ENCODE peak calls at places on chromosomes 16 and 17, in nine cellular contexts. One of them, this sample, is unnamed.

GRCh38 chr17:29176500-29177351 is 3.5 kb downstream of the MYO18A start:
- DNase-seq in HCT116: no peak
- DNase-seq in A549: peak; percentile 42
- DNase-seq in GM23338: peak; percentile 80
- DNase-seq in HepG2: peak; percentile 69
- DNase-seq in K562: peak; percentile 75
- DNase-seq in GM12878: no peak
- DNase-seq in HL-60: peak; percentile 66
- DNase-seq in Panc1: no peak
- DNase-seq in this sample: peak; percentile 78

GRCh38 chr17:44376124-44376523 is 12.5 kb upstream of the FAM171A2 start:
- DNase-seq in A549: no peak
- DNase-seq in GM23338: peak; percentile 86
- DNase-seq in Panc1: no peak
- DNase-seq in K562: peak; percentile 71
- DNase-seq in HCT116: no peak
- DNase-seq in HepG2: peak; percentile 57
- DNase-seq in HL-60: no peak
- DNase-seq in GM12878: no peak
- DNase-seq in this sample: peak; percentile 81

GRCh38 chr17:48597775-48598631 is 4.4 kb upstream of the HOXB5 start:
- DNase-seq in K562: no peak
- DNase-seq in Panc1: no peak
- DNase-seq in HepG2: no peak
- DNase-seq in HL-60: no peak
- DNase-seq in A549: no peak
- DNase-seq in HCT116: no peak
- DNase-seq in GM23338: peak; percentile 65
- DNase-seq in GM12878: no peak
- DNase-seq in this sample: no peak

GRCh38 chr17:70089513-70090148 is 14.6 kb downstream of the KCNJ16 start:
- DNase-seq in HepG2: no peak
- DNase-seq in K562: no peak
- DNase-seq in A549: no peak
- DNase-seq in GM23338: no peak
- DNase-seq in HCT116: no peak
- DNase-seq in HL-60: no peak
- DNase-seq in GM12878: no peak
- DNase-seq in Panc1: no peak
- DNase-seq in this sample: peak; percentile 42

GRCh38 chr16:80175011-80175410 is 365.8 kb upstream of the DYNLRB2 start:
- DNase-seq in A549: no peak
- DNase-seq in GM23338: no peak
- DNase-seq in HL-60: no peak
- DNase-seq in HCT116: no peak
- DNase-seq in Panc1: no peak
- DNase-seq in HepG2: no peak
- DNase-seq in GM12878: no peak
- DNase-seq in K562: no peak
- DNase-seq in this sample: no peak

GRCh38 chr16:73054131-73054496 is 6.2 kb upstream of the ZFHX3 start:
- DNase-seq in Panc1: no peak
- DNase-seq in K562: no peak
- DNase-seq in HepG2: no peak
- DNase-seq in HCT116: no peak
- DNase-seq in HL-60: no peak
- DNase-seq in GM12878: no peak
- DNase-seq in GM23338: peak; percentile 43
- DNase-seq in A549: peak; percentile 62
- DNase-seq in this sample: peak; percentile 72

GRCh38 chr16:17031484-17032268 is 439.1 kb downstream of the XYLT1 start:
- DNase-seq in HL-60: no peak
- DNase-seq in K562: no peak
- DNase-seq in Panc1: no peak
- DNase-seq in HepG2: no peak
- DNase-seq in GM23338: no peak
- DNase-seq in HCT116: no peak
- DNase-seq in A549: no peak
- DNase-seq in GM12878: no peak
- DNase-seq in this sample: no peak

GRCh38 chr16:87847785-87848675 is 21.3 kb downstream of the SLC7A5 start:
- DNase-seq in HCT116: no peak
- DNase-seq in GM12878: no peak
- DNase-seq in K562: no peak
- DNase-seq in GM23338: no peak
- DNase-seq in HepG2: peak; percentile 99
- DNase-seq in A549: no peak
- DNase-seq in Panc1: no peak
- DNase-seq in HL-60: no peak
- DNase-seq in this sample: no peak

GRCh38 chr17:7922499-7923289 is 6.6 kb upstream of the RNF227 start:
- DNase-seq in HepG2: no peak
- DNase-seq in A549: peak; percentile 31
- DNase-seq in GM23338: peak; percentile 94
- DNase-seq in K562: no peak
- DNase-seq in GM12878: no peak
- DNase-seq in HCT116: no peak
- DNase-seq in HL-60: no peak
- DNase-seq in Panc1: no peak
- DNase-seq in this sample: no peak

GRCh38 chr16:81938331-81939163 is 72.7 kb downstream of the SDR42E1 start:
- DNase-seq in GM23338: no peak
- DNase-seq in HepG2: no peak
- DNase-seq in HL-60: no peak
- DNase-seq in Panc1: no peak
- DNase-seq in GM12878: no peak
- DNase-seq in HCT116: no peak
- DNase-seq in K562: no peak
- DNase-seq in A549: no peak
- DNase-seq in this sample: no peak

GRCh38 chr17:33689725-33690124 is 396.6 kb upstream of the ASIC2 start:
- DNase-seq in K562: no peak
- DNase-seq in GM12878: no peak
- DNase-seq in GM23338: peak; percentile 6
- DNase-seq in HCT116: no peak
- DNase-seq in HepG2: no peak
- DNase-seq in A549: peak; percentile 7
- DNase-seq in Panc1: no peak
- DNase-seq in HL-60: no peak
- DNase-seq in this sample: no peak

GRCh38 chr16:13780406-13780805 is 139.5 kb upstream of the ERCC4 start:
- DNase-seq in HepG2: no peak
- DNase-seq in GM12878: no peak
- DNase-seq in K562: no peak
- DNase-seq in A549: no peak
- DNase-seq in HCT116: no peak
- DNase-seq in HL-60: no peak
- DNase-seq in Panc1: no peak
- DNase-seq in GM23338: peak; percentile 39
- DNase-seq in this sample: no peak

GRCh38 chr16:84922351-84923135 is 88.8 kb downstream of the ZDHHC7 start:
- DNase-seq in Panc1: no peak
- DNase-seq in HepG2: peak; percentile 38
- DNase-seq in GM23338: no peak
- DNase-seq in GM12878: no peak
- DNase-seq in K562: no peak
- DNase-seq in A549: no peak
- DNase-seq in HL-60: no peak
- DNase-seq in HCT116: no peak
- DNase-seq in this sample: peak; percentile 88
- TF ChIP-seq REST in Panc1: no peak
- TF ChIP-seq REST in HepG2: no peak
- TF ChIP-seq REST in GM23338: no peak
- TF ChIP-seq REST in GM12878: no peak
- TF ChIP-seq REST in K562: no peak
- TF ChIP-seq REST in A549: no peak
- TF ChIP-seq REST in HL-60: no peak
- TF ChIP-seq REST in HCT116: no peak
- TF ChIP-seq REST in this sample: no peak

GRCh38 chr16:2154533-2155090 is 970 bp upstream of the TRAF7 start:
- DNase-seq in HL-60: peak; percentile 37
- DNase-seq in HCT116: no peak
- DNase-seq in HepG2: no peak
- DNase-seq in K562: no peak
- DNase-seq in GM23338: peak; percentile 1
- DNase-seq in GM12878: no peak
- DNase-seq in Panc1: no peak
- DNase-seq in A549: no peak
- DNase-seq in this sample: no peak
- TF ChIP-seq REST in HL-60: no peak
- TF ChIP-seq REST in HCT116: no peak
- TF ChIP-seq REST in HepG2: no peak
- TF ChIP-seq REST in K562: no peak
- TF ChIP-seq REST in GM23338: no peak
- TF ChIP-seq REST in GM12878: no peak
- TF ChIP-seq REST in Panc1: no peak
- TF ChIP-seq REST in A549: no peak
- TF ChIP-seq REST in this sample: no peak

GRCh38 chr17:37694734-37695133 is 50.1 kb downstream of the HNF1B start:
- DNase-seq in A549: no peak
- DNase-seq in K562: no peak
- DNase-seq in HepG2: no peak
- DNase-seq in GM12878: no peak
- DNase-seq in HCT116: no peak
- DNase-seq in Panc1: no peak
- DNase-seq in GM23338: peak; percentile 48
- DNase-seq in HL-60: no peak
- DNase-seq in this sample: no peak

GRCh38 chr17:37683454-37683984 is 40.3 kb upstream of the DDX52 start:
- DNase-seq in A549: no peak
- DNase-seq in HepG2: peak; percentile 97
- DNase-seq in K562: no peak
- DNase-seq in HCT116: no peak
- DNase-seq in GM23338: no peak
- DNase-seq in Panc1: no peak
- DNase-seq in GM12878: no peak
- DNase-seq in HL-60: no peak
- DNase-seq in this sample: no peak

GRCh38 chr17:37693328-37693727 is 50.1 kb upstream of the DDX52 start:
- DNase-seq in Panc1: no peak
- DNase-seq in K562: no peak
- DNase-seq in GM12878: no peak
- DNase-seq in HCT116: no peak
- DNase-seq in HepG2: no peak
- DNase-seq in A549: no peak
- DNase-seq in HL-60: no peak
- DNase-seq in GM23338: no peak
- DNase-seq in this sample: no peak

GRCh38 chr17:37691807-37692206 is 48.6 kb upstream of the DDX52 start:
- DNase-seq in GM12878: no peak
- DNase-seq in HepG2: no peak
- DNase-seq in A549: no peak
- DNase-seq in HL-60: no peak
- DNase-seq in GM23338: no peak
- DNase-seq in HCT116: no peak
- DNase-seq in Panc1: no peak
- DNase-seq in K562: no peak
- DNase-seq in this sample: no peak

DNA sequence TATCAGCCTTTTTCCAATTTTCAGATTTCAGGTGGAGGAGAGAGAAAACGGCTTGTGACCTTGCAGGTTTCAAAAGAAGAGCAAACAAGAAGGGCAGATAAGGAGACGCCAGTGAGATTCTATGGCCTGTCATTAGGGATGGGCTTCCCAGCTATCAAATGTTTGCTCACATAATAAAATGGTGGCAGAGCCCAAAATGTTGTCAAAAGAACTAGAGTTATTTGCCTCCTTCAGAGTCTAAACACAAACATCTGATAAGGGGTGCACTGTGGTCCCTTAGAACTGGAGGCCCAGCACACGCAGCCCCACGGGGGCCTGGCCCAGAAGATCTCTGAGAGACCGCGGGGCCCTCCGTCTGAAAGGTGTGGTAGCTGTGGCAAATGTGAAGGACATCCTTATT is 46.1 kb upstream of the DDX52 start:
- DNase-seq in HepG2: peak; percentile 86
- DNase-seq in A549: no peak
- DNase-seq in GM12878: no peak
- DNase-seq in HCT116: no peak
- DNase-seq in K562: no peak
- DNase-seq in Panc1: no peak
- DNase-seq in HL-60: no peak
- DNase-seq in GM23338: no peak
- DNase-seq in this sample: no peak
- TF ChIP-seq REST in HepG2: no peak
- TF ChIP-seq REST in A549: no peak
- TF ChIP-seq REST in GM12878: no peak
- TF ChIP-seq REST in HCT116: no peak
- TF ChIP-seq REST in K562: no peak
- TF ChIP-seq REST in Panc1: no peak
- TF ChIP-seq REST in HL-60: no peak
- TF ChIP-seq REST in GM23338: no peak
- TF ChIP-seq REST in this sample: no peak

GRCh38 chr16:9969580-9969979 is 212.6 kb downstream of the GRIN2A start:
- DNase-seq in A549: no peak
- DNase-seq in HCT116: no peak
- DNase-seq in HL-60: no peak
- DNase-seq in GM23338: no peak
- DNase-seq in HepG2: no peak
- DNase-seq in Panc1: no peak
- DNase-seq in K562: no peak
- DNase-seq in GM12878: no peak
- DNase-seq in this sample: no peak

GRCh38 chr16:9976641-9977040 is 205.6 kb downstream of the GRIN2A start:
- DNase-seq in GM12878: no peak
- DNase-seq in A549: no peak
- DNase-seq in K562: no peak
- DNase-seq in HCT116: no peak
- DNase-seq in Panc1: no peak
- DNase-seq in HL-60: no peak
- DNase-seq in GM23338: no peak
- DNase-seq in HepG2: no peak
- DNase-seq in this sample: no peak

GRCh38 chr16:9966569-9967157 is 215.6 kb downstream of the GRIN2A start:
- DNase-seq in Panc1: peak; percentile 28
- DNase-seq in HepG2: peak; percentile 21
- DNase-seq in HCT116: no peak
- DNase-seq in HL-60: no peak
- DNase-seq in GM12878: peak; percentile 86
- DNase-seq in K562: no peak
- DNase-seq in A549: no peak
- DNase-seq in GM23338: no peak
- DNase-seq in this sample: no peak

GRCh38 chr16:9970796-9971195 is 211.4 kb downstream of the GRIN2A start:
- DNase-seq in GM23338: no peak
- DNase-seq in Panc1: no peak
- DNase-seq in K562: no peak
- DNase-seq in A549: no peak
- DNase-seq in GM12878: no peak
- DNase-seq in HepG2: no peak
- DNase-seq in HCT116: no peak
- DNase-seq in HL-60: no peak
- DNase-seq in this sample: no peak

DNA sequence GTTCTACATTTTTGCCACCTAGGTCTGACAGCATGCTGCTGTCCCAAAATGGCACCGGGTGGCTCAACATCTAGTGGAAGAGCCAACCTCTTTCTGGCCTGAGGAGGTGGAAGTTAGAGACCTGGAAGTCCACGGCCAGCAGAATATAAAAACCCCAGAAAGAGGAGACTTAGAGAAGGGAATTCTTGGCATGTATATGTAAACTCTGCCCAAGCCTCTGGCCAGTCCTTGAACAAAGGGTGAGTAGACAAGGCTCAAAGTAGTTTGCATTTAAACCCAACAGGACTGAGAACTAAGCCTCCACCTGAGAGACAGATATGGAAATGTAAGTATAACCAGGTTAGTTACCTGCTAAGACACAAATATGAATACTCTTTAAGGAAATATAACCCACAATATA is 210.3 kb downstream of the GRIN2A start:
- DNase-seq in HL-60: no peak
- DNase-seq in HepG2: no peak
- DNase-seq in HCT116: no peak
- DNase-seq in GM12878: no peak
- DNase-seq in K562: no peak
- DNase-seq in A549: no peak
- DNase-seq in Panc1: no peak
- DNase-seq in GM23338: peak; percentile 54
- DNase-seq in this sample: no peak
- TF ChIP-seq REST in HL-60: no peak
- TF ChIP-seq REST in HepG2: no peak
- TF ChIP-seq REST in HCT116: no peak
- TF ChIP-seq REST in GM12878: no peak
- TF ChIP-seq REST in K562: no peak
- TF ChIP-seq REST in A549: no peak
- TF ChIP-seq REST in Panc1: no peak
- TF ChIP-seq REST in GM23338: no peak
- TF ChIP-seq REST in this sample: no peak